ENCODE peak calls at places on chromosomes 16 and 17, in seven cellular contexts. I, D, F, A, U, S and J are unnamed samples.

GRCh38 chr16:25413133-25413532 is 155.5 kb upstream of the ZKSCAN2 start:
- DNase-seq in D (no peak), U (no peak), I (no peak), S (no peak), F (no peak), A (no peak), J (no peak)

GRCh38 chr16:50466170-50466569 is 82.0 kb upstream of the NKD1 start:
- DNase-seq in A (no peak), U (no peak), D (no peak), I (no peak), F (no peak), S (no peak), J (no peak)

GRCh38 chr17:31251075-31251474 is 46.0 kb downstream of the OMG start:
- DNase-seq in D (no peak), U (no peak), A (no peak), S (no peak), F (no peak), I (no peak), J (no peak)

GRCh38 chr16:77918792-77919707 is 103.3 kb upstream of the CLEC3A start:
- DNase-seq in S (no peak), F (no peak), U (no peak), A (peak), D (no peak), I (no peak), J (no peak)

GRCh38 chr17:59361916-59362810 is 30.7 kb downstream of the YPEL2 start:
- DNase-seq in S (peak), D (no peak), I (peak), A (no peak), F (peak), U (peak), J (peak)

GRCh38 chr17:5555254-5555653 is 29.1 kb downstream of the NLRP1 start:
- DNase-seq in S (peak), I (no peak), A (no peak), D (no peak), U (peak), F (peak), J (peak)

GRCh38 chr16:53482123-53482522 is 20.9 kb downstream of the AKTIP start:
- DNase-seq in U (no peak), D (no peak), F (no peak), I (no peak), A (no peak), S (no peak), J (no peak)

GRCh38 chr16:48536600-48537200 is 73.3 kb downstream of the N4BP1 start:
- DNase-seq in D (no peak), S (no peak), F (no peak), I (no peak), U (peak), A (no peak), J (no peak)

GRCh38 chr16:21088143-21088542 is 62.5 kb downstream of the DNAH3 start:
- DNase-seq in U (no peak), A (no peak), D (no peak), F (no peak), S (no peak), I (no peak), J (no peak)

GRCh38 chr17:72022328-72022727 is 98.5 kb upstream of the SOX9 start:
- DNase-seq in F (no peak), I (no peak), D (no peak), U (no peak), A (no peak), S (no peak), J (no peak)

GRCh38 chr16:68091604-68092261 is 6.6 kb downstream of the NFATC3 start:
- DNase-seq in S (no peak), F (peak), I (no peak), U (peak), D (no peak), A (no peak), J (peak)

GRCh38 chr16:67541391-67542263 is 13.0 kb downstream of the RIPOR1 start:
- DNase-seq in I (no peak), A (no peak), F (peak), U (no peak), D (no peak), S (no peak), J (peak)

GRCh38 chr17:66304304-66305174 is 2.1 kb downstream of the PRKCA start:
- DNase-seq in U (no peak), A (no peak), I (peak), D (no peak), S (no peak), F (no peak), J (peak)

GRCh38 chr16:20114356-20114755 is 40.7 kb upstream of the GPR139 start:
- DNase-seq in I (no peak), U (no peak), D (no peak), S (no peak), F (no peak), A (peak), J (peak)

GRCh38 chr16:29810699-29811169 is 1.3 kb upstream of the PRRT2 start:
- DNase-seq in A (no peak), S (no peak), U (no peak), F (no peak), D (no peak), I (no peak), J (no peak)

GRCh38 chr17:65362826-65363225 is 198.6 kb downstream of the AXIN2 start:
- DNase-seq in S (no peak), A (no peak), I (no peak), D (no peak), U (no peak), F (no peak), J (peak)

GRCh38 chr16:27367463-27368357 is 34.3 kb upstream of the IL21R start:
- DNase-seq in U (peak), I (peak), S (no peak), D (peak), A (peak), F (peak), J (peak)

GRCh38 chr16:1965610-1966009 is 984 bp upstream of the RPS2 start:
- DNase-seq in I (no peak), F (no peak), S (no peak), D (no peak), U (no peak), A (no peak), J (no peak)

GRCh38 chr16:10868089-10868488 is 8.9 kb upstream of the CIITA start:
- DNase-seq in I (no peak), U (no peak), S (no peak), F (no peak), D (no peak), A (no peak), J (no peak)

GRCh38 chr17:68356520-68356919 is 65.2 kb downstream of the ARSG start:
- DNase-seq in U (no peak), D (no peak), A (no peak), F (no peak), S (no peak), I (peak), J (no peak)

GRCh38 chr17:16937431-16937830 is 34.5 kb downstream of the TNFRSF13B start:
- DNase-seq in S (no peak), U (no peak), A (no peak), F (no peak), D (no peak), I (no peak), J (no peak)

GRCh38 chr16:50677351-50677750 is 3.8 kb downstream of the SNX20 start:
- DNase-seq in A (no peak), F (no peak), S (no peak), I (no peak), U (no peak), D (no peak), J (no peak)

GRCh38 chr17:68972119-68972704 is 17.0 kb upstream of the ABCA8 start:
- DNase-seq in A (no peak), I (no peak), S (no peak), F (peak), U (peak), D (peak), J (no peak)

GRCh38 chr16:29729116-29729521 is 16.7 kb downstream of the C16orf54 start:
- DNase-seq in S (peak), F (peak), I (no peak), U (peak), D (no peak), A (no peak), J (peak)

GRCh38 chr17:82101767-82102679 is 4.0 kb upstream of the FASN start:
- DNase-seq in A (peak), S (no peak), U (no peak), F (no peak), I (no peak), D (no peak), J (no peak)

GRCh38 chr16:88619859-88620655 is 18.3 kb upstream of the IL17C start:
- DNase-seq in F (no peak), S (no peak), U (no peak), A (no peak), D (no peak), I (peak), J (no peak)